ENCODE peak calls at places on chromosomes 12 and 14, in ten cellular contexts. E is iris pigment epithelial cell; K is GM23248; A is GM18507; Z is stimulated activated CD4-positive, alpha-beta T cell treated with anti-CD3 and anti-CD28 coated beads, Interleukin-15, amount 100 ng/mL, for 24 hours; J is GM13977; X is stimulated activated naive CD8-positive, alpha-beta T cell treated with anti-CD3 and anti-CD28 coated beads, Interleukin-15, Interleukin-2, amounts not matched to agents 100 U/mL and 50 U/mL, for 24 hours; V is substantia nigra; N is Kasumi-1; Q is left cardiac atrium. F is an unnamed sample.

GRCh38 chr12:14810953-14811483 is 3.0 kb downstream of the SMCO3 start:
- DNase-seq in K (peak), V (no peak), Q (no peak), Z (no peak), X (no peak), J (no peak), A (no peak), E (peak), N (no peak), F (no peak)

GRCh38 chr12:15534870-15535269 is 212.6 kb downstream of the PTPRO start:
- DNase-seq in J (no peak), Z (no peak), X (no peak), V (no peak), A (no peak), E (peak), Q (peak), K (peak), N (no peak), F (no peak)

GRCh38 chr12:30822385-30823139 is 67.8 kb upstream of the CAPRIN2 start:
- DNase-seq in Q (peak), X (peak), K (peak), A (no peak), Z (peak), V (peak), J (peak), N (peak), E (peak), F (no peak)

GRCh38 chr12:15899282-15899870 is 11.8 kb upstream of the DERA start:
- DNase-seq in J (no peak), A (no peak), V (no peak), E (no peak), N (peak), K (peak), Q (no peak), X (no peak), Z (no peak), F (no peak)

GRCh38 chr12:90129369-90130030 is 420.9 kb upstream of the ATP2B1 start:
- DNase-seq in N (peak), Q (no peak), Z (no peak), A (no peak), X (no peak), K (no peak), E (no peak), J (no peak), V (no peak), F (no peak)

GRCh38 chr12:89968151-89968699 is 259.6 kb upstream of the ATP2B1 start:
- DNase-seq in Q (no peak), N (peak), K (no peak), A (no peak), V (no peak), Z (no peak), X (no peak), J (no peak), E (no peak), F (no peak)

GRCh38 chr14:103492156-103492555 is 30.5 kb downstream of the CKB start:
- DNase-seq in Z (no peak), V (no peak), E (no peak), N (peak), A (no peak), J (no peak), Q (no peak), K (no peak), X (no peak), F (no peak)

GRCh38 chr14:70902186-70902585 is 5.1 kb upstream of the PCNX1 start:
- DNase-seq in J (no peak), Z (no peak), E (no peak), A (no peak), V (no peak), K (no peak), X (no peak), Q (no peak), N (no peak), F (no peak)

GRCh38 chr12:132711169-132711843 is 664 bp downstream of the PGAM5 start:
- DNase-seq in V (no peak), N (no peak), E (peak), X (peak), Z (peak), A (no peak), K (peak), J (no peak), Q (no peak), F (no peak)

GRCh38 chr12:56836800-56837663 is 73.9 kb downstream of the HSD17B6 start:
- DNase-seq in K (peak), A (no peak), J (no peak), Z (peak), X (peak), Q (no peak), E (peak), V (no peak), N (peak), F (peak)

GRCh38 chr12:21843795-21844194 is 69.3 kb upstream of the KCNJ8 start:
- DNase-seq in K (no peak), J (no peak), Z (no peak), A (no peak), X (no peak), V (no peak), Q (no peak), N (no peak), E (no peak), F (no peak)